ENCODE peak calls at places on chromosomes 5 and 9, in seven cellular contexts. W, F, T, P, C, Z and D are unnamed samples.

GRCh38 chr5:36298546-36298945 is 3.2 kb downstream of the RANBP3L start:
- DNase-seq in Z (no peak), W (peak), T (no peak), P (no peak), F (no peak), C (no peak), D (peak)

GRCh38 chr5:14928661-14929060 is 57.1 kb upstream of the ANKH start:
- DNase-seq in C (peak), F (no peak), W (peak), Z (no peak), T (no peak), P (no peak), D (no peak)

GRCh38 chr5:171592076-171592475 is 172.6 kb downstream of the FGF18 start:
- DNase-seq in C (no peak), T (peak), Z (no peak), F (no peak), W (no peak), P (no peak), D (no peak)

GRCh38 chr5:67268233-67269011 is 71.8 kb upstream of the CD180 start:
- DNase-seq in Z (peak), F (peak), C (peak), W (peak), T (no peak), P (peak), D (peak)

GRCh38 chr5:128378196-128378595 is 159.8 kb downstream of the FBN2 start:
- DNase-seq in C (no peak), P (no peak), F (no peak), W (no peak), Z (no peak), T (no peak), D (no peak)

GRCh38 chr9:36597412-36598178 is 24.9 kb downstream of the MELK start:
- DNase-seq in W (peak), F (no peak), P (no peak), C (peak), T (peak), Z (no peak), D (peak)

GRCh38 chr5:115773010-115773580 is 43.4 kb downstream of the CDO1 start:
- DNase-seq in C (no peak), F (peak), P (no peak), T (peak), W (no peak), Z (no peak), D (no peak)

GRCh38 chr5:38556599-38557308 is at the start of gene LIFR:
- DNase-seq in F (peak), T (peak), P (peak), Z (peak), W (peak), C (peak), D (peak)

GRCh38 chr5:5150667-5151066 is 10.5 kb downstream of the ADAMTS16 start:
- DNase-seq in W (no peak), P (no peak), F (no peak), Z (no peak), C (no peak), T (no peak), D (no peak)

GRCh38 chr5:81121836-81122235 is 111.3 kb upstream of the CKMT2 start:
- DNase-seq in C (no peak), P (no peak), T (no peak), W (no peak), F (no peak), Z (no peak), D (no peak)

GRCh38 chr5:157324237-157324636 is 58.3 kb downstream of the CYFIP2 start:
- DNase-seq in C (no peak), F (no peak), W (no peak), Z (no peak), T (peak), P (no peak), D (no peak)

GRCh38 chr5:44881266-44881665 is 72.5 kb downstream of the MRPS30 start:
- DNase-seq in Z (no peak), P (no peak), C (no peak), T (no peak), F (no peak), W (no peak), D (no peak)

GRCh38 chr5:169146158-169146557 is 154.8 kb downstream of the SLIT3 start:
- DNase-seq in F (no peak), Z (no peak), C (no peak), T (no peak), P (no peak), W (peak), D (no peak)

GRCh38 chr5:169139381-169140125 is 161.4 kb downstream of the SLIT3 start:
- DNase-seq in C (peak), Z (no peak), T (no peak), P (no peak), W (no peak), F (peak), D (no peak)

GRCh38 chr5:169147542-169147941 is 153.4 kb downstream of the SLIT3 start:
- DNase-seq in Z (no peak), F (no peak), T (no peak), C (no peak), W (no peak), P (no peak), D (no peak)

GRCh38 chr5:169148066-169148740 is 152.7 kb downstream of the SLIT3 start:
- DNase-seq in F (no peak), W (peak), P (no peak), Z (no peak), T (no peak), C (no peak), D (no peak)

GRCh38 chr5:169142264-169142970 is 158.5 kb downstream of the SLIT3 start:
- DNase-seq in F (peak), Z (no peak), T (no peak), W (peak), C (no peak), P (no peak), D (no peak)
- TF ChIP-seq CTCF in F (no peak), Z (no peak), T (no peak), W (no peak), C (no peak), P (no peak), D (no peak)

DNA sequence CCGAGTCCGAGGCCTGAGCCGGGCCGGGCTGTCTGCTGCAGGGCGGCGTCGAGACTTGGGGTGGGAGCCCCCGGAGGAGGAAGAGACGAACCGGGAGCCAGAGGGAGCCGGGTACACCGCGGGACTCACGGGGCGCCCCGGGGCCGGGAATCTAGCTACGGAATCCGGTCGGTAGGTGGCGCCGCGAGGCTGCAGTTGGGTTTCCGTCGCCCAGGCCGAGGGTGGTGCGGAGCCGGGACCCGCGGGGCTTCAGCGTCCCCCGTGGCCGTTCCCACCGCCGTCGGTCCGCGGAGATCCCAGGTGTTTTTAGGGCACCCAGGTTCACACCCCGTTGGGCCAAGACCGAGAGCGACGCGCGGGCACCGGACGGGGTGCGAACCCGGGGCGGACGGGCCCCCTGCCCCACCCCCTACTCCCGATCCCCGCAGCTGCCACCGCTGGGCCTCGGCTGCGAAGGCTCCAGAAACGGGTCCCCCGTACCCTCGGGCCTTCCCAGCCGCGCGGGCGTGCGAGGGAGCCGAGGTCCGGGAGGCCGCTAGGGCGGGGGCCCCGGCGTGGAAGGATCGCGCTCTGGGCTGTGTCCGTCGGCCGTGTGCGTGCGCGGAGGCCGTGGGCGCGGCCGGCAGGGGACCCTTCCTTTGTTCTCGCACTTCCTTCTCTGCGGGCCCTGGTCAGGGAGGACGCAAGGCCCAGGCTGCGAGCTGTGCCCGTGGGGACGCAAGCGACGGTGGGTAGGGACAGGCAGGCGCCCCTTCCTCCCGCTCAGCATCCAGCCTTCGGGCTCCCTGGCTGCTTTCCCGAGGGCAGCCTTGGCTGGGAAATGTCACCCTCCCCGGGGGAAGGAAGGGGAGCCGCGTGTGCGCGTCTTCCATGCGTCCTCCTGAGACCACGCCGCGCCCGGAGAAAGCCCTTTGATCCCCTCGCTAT is 146.6 kb downstream of the GAPVD1 start:
- DNase-seq in F (peak), T (peak), P (peak), Z (peak), W (peak), C (peak), D (peak)
- TF ChIP-seq CTCF in F (peak), T (peak), P (peak), Z (peak), W (peak), C (peak), D (peak)

GRCh38 chr5:68661237-68661636 is 432.6 kb upstream of the SLC30A5 start:
- DNase-seq in P (no peak), W (peak), C (peak), F (no peak), T (peak), Z (no peak), D (peak)
- TF ChIP-seq CTCF in P (peak), W (peak), C (peak), F (peak), T (peak), Z (peak), D (peak)

GRCh38 chr5:164013077-164013670 is 507.8 kb downstream of the MAT2B start:
- DNase-seq in F (no peak), Z (peak), P (peak), T (peak), C (peak), W (peak), D (peak)
- TF ChIP-seq CTCF in F (peak), Z (peak), P (peak), T (peak), C (peak), W (peak), D (peak)